ENCODE peak calls at places on chromosomes 5 and 9, in four cellular contexts. M is body of pancreas, A is activated B cell treated with CpG ODN at 0.5 μM for 24 hours, K is adrenal gland. J is an unnamed sample.

GRCh38 chr5:82222597-82223574 is 55.3 kb downstream of the RPS23 start:
- DNase-seq in M (no peak), A (no peak), K (no peak), J (no peak)

GRCh38 chr5:120405923-120406322 is 58.2 kb upstream of the PRR16 start:
- DNase-seq in K (no peak), M (no peak), A (no peak), J (no peak)

GRCh38 chr9:90555351-90556057 is 87.1 kb downstream of the DIRAS2 start:
- DNase-seq in K (no peak), A (no peak), M (no peak), J (no peak)

GRCh38 chr9:134434896-134435506 is 108.7 kb downstream of the RXRA start:
- DNase-seq in M (peak; percentile 99), K (peak; percentile 99), A (no peak), J (peak; percentile 92)

GRCh38 chr5:113118765-113119164 is 142.2 kb downstream of the DCP2 start:
- DNase-seq in A (no peak), K (no peak), M (no peak), J (no peak)

GRCh38 chr9:13718086-13718485 is 438.6 kb upstream of the MPDZ start:
- DNase-seq in K (no peak), A (no peak), M (no peak), J (no peak)

GRCh38 chr9:92151691-92152393 is 36.6 kb upstream of the SPTLC1 start:
- DNase-seq in K (peak; percentile 70), M (peak; percentile 57), A (no peak), J (peak; percentile 42)

GRCh38 chr5:181188700-181189362 is 16.2 kb downstream of the TRIM7 start:
- DNase-seq in A (peak; percentile 72), K (peak; percentile 77), M (peak; percentile 84), J (peak; percentile 55)

GRCh38 chr9:70049236-70049635 is 5.6 kb downstream of the MAMDC2 start:
- DNase-seq in A (no peak), M (peak; percentile 72), K (peak; percentile 66), J (peak; percentile 30)

GRCh38 chr5:76544268-76544926 is 78.8 kb downstream of the F2RL2 start:
- DNase-seq in A (no peak), M (peak; percentile 87), K (peak; percentile 61), J (no peak)

GRCh38 chr9:36401179-36401740 is 1.2 kb upstream of the RNF38 start:
- DNase-seq in A (no peak), M (peak; percentile 82), K (peak; percentile 72), J (no peak)

GRCh38 chr9:11086561-11086960 is 473.8 kb upstream of the PTPRD start:
- DNase-seq in M (no peak), A (no peak), K (no peak), J (no peak)

GRCh38 chr5:131329187-131329540 is 65.3 kb downstream of the CDC42SE2 start:
- DNase-seq in K (no peak), A (no peak), M (no peak), J (no peak)

GRCh38 chr5:32446660-32447059 is 2.1 kb upstream of the ZFR start:
- DNase-seq in K (no peak), M (no peak), A (peak; percentile 22), J (no peak)

J was measured in AG04450.